ENCODE peak calls at places on chromosomes 4 and X, in eight cellular contexts. P is astrocyte of the spinal cord, C is HL-60, E is A673, T is DND-41, H is IMR-90, F is hepatocyte, D is uterus. B is an unnamed sample.

GRCh38 chr4:113952452-113953029 is 26.9 kb downstream of the ARSJ start:
- DNase-seq in P (peak), E (peak), F (peak), T (peak), D (no peak), H (peak), C (no peak), B (peak)

GRCh38 chr4:79663865-79664264 is 255.8 kb upstream of the GK2 start:
- DNase-seq in T (no peak), F (no peak), H (no peak), E (no peak), D (no peak), P (no peak), C (no peak), B (no peak)

GRCh38 chr4:185540487-185541125 is 5.3 kb upstream of the PDLIM3 start:
- DNase-seq in T (no peak), H (no peak), C (no peak), E (no peak), F (no peak), D (no peak), P (no peak), B (no peak)

GRCh38 chrX:68832516-68833447 is 4.0 kb downstream of the EFNB1 start:
- DNase-seq in C (no peak), F (no peak), E (no peak), H (no peak), D (no peak), P (no peak), T (no peak), B (no peak)

GRCh38 chr4:88971536-88971935 is 85.4 kb downstream of the FAM13A start:
- DNase-seq in P (no peak), D (no peak), F (no peak), C (no peak), E (no peak), T (no peak), H (no peak), B (no peak)

GRCh38 chr4:123170843-123171242 is 225.8 kb upstream of the SPRY1 start:
- DNase-seq in P (no peak), E (no peak), D (no peak), T (no peak), C (no peak), H (peak), F (no peak), B (no peak)

GRCh38 chrX:143437439-143437838 is 79.8 kb downstream of the SPANXN3 start:
- DNase-seq in P (peak), D (no peak), E (peak), T (no peak), F (peak), C (no peak), H (no peak), B (peak)

GRCh38 chrX:44675364-44676024 is 132.8 kb upstream of the FUNDC1 start:
- DNase-seq in D (peak), H (peak), P (peak), E (peak), C (no peak), T (no peak), F (peak), B (no peak)

GRCh38 chr4:44623687-44624086 is 27.7 kb downstream of the YIPF7 start:
- DNase-seq in H (no peak), F (no peak), P (no peak), D (no peak), T (no peak), E (no peak), C (no peak), B (no peak)

GRCh38 chrX:134671207-134671750 is 13.0 kb upstream of the PLAC1 start:
- DNase-seq in P (no peak), C (peak), H (peak), D (no peak), E (no peak), F (no peak), T (no peak), B (no peak)

GRCh38 chrX:39619182-39620009 is 478.4 kb downstream of the BCOR start:
- DNase-seq in F (peak), H (no peak), T (no peak), D (peak), P (no peak), C (peak), E (no peak), B (no peak)

GRCh38 chrX:102155806-102156179 is at the start of gene BEX5:
- DNase-seq in D (peak), P (peak), T (no peak), C (no peak), F (peak), H (no peak), E (peak), B (peak)

GRCh38 chrX:19683817-19684216 is 168.5 kb upstream of the MAP3K15 start:
- DNase-seq in F (no peak), H (no peak), E (no peak), C (no peak), T (peak), P (no peak), D (no peak), B (no peak)

GRCh38 chrX:16643160-16643559 is 6.8 kb upstream of the S100G start:
- DNase-seq in T (no peak), E (no peak), C (no peak), P (no peak), D (no peak), H (peak), F (no peak), B (no peak)

GRCh38 chrX:13119386-13119785 is 75.0 kb upstream of the FAM9C start:
- DNase-seq in D (no peak), F (no peak), P (no peak), C (no peak), T (no peak), E (no peak), H (peak), B (no peak)

GRCh38 chr4:24533364-24533763 is 51.0 kb downstream of the DHX15 start:
- DNase-seq in P (no peak), T (no peak), D (no peak), E (no peak), F (no peak), H (peak), C (no peak), B (no peak)

GRCh38 chr4:141132689-141133145 is 552 bp downstream of the RNF150 start:
- DNase-seq in D (peak), C (no peak), E (peak), P (peak), T (no peak), F (peak), H (peak), B (no peak)

GRCh38 chr4:9898596-9899345 is 117.3 kb downstream of the DRD5 start:
- DNase-seq in E (peak), D (no peak), F (peak), T (peak), P (no peak), H (peak), C (no peak), B (peak)

GRCh38 chrX:120769576-120770341 is 105.9 kb downstream of the CT47B1 start:
- DNase-seq in E (peak), P (peak), D (no peak), F (peak), H (peak), T (peak), C (peak), B (peak)

GRCh38 chr4:86451560-86452322 is 91.9 kb upstream of the MAPK10 start:
- DNase-seq in F (no peak), C (no peak), D (peak), T (no peak), E (no peak), H (peak), P (no peak), B (no peak)

GRCh38 chr4:68904786-68905185 is 46.8 kb downstream of the UGT2A3 start:
- DNase-seq in C (no peak), P (no peak), T (no peak), F (peak), D (no peak), H (no peak), E (no peak), B (peak)

GRCh38 chr4:74501579-74501978 is 56.6 kb downstream of the AREG start:
- DNase-seq in H (peak), F (no peak), C (no peak), D (no peak), P (peak), T (no peak), E (no peak), B (no peak)

GRCh38 chr4:78299565-78299972 is 242.4 kb downstream of the FRAS1 start:
- DNase-seq in C (no peak), E (no peak), H (peak), T (no peak), D (no peak), P (no peak), F (peak), B (peak)

GRCh38 chr4:122331195-122331594 is 47.6 kb upstream of the ADAD1 start:
- DNase-seq in D (no peak), E (no peak), T (no peak), C (no peak), P (no peak), H (no peak), F (no peak), B (no peak)

GRCh38 chr4:53763813-53764597 is 172.7 kb upstream of the LNX1 start:
- DNase-seq in T (no peak), P (peak), E (no peak), D (no peak), H (peak), C (no peak), F (no peak), B (no peak)

GRCh38 chr4:145069361-145069760 is 28.6 kb downstream of the ANAPC10 start:
- DNase-seq in H (peak), T (no peak), D (no peak), C (no peak), P (peak), E (no peak), F (no peak), B (no peak)

GRCh38 chrX:55710701-55711100 is 6.8 kb upstream of the RRAGB start:
- DNase-seq in T (no peak), H (no peak), D (peak), P (peak), C (no peak), E (peak), F (no peak), B (no peak)

GRCh38 chrX:31266172-31267076 is 194.6 kb upstream of the FTHL17 start:
- DNase-seq in H (no peak), C (no peak), E (peak), F (peak), P (peak), T (no peak), D (peak), B (peak)

GRCh38 chrX:39688576-39689373 is 409.0 kb downstream of the BCOR start:
- DNase-seq in H (peak), P (peak), E (peak), C (peak), F (peak), T (peak), D (peak), B (no peak)

GRCh38 chrX:2897311-2897689 is 31.8 kb downstream of the ARSD start:
- DNase-seq in H (no peak), D (no peak), C (no peak), E (no peak), F (no peak), P (no peak), T (no peak), B (no peak)

GRCh38 chr4:4386296-4386735 is 586 bp upstream of the NSG1 start:
- DNase-seq in E (peak), C (no peak), H (no peak), P (no peak), D (no peak), F (peak), T (peak), B (no peak)

GRCh38 chrX:16601885-16602284 is 48.1 kb upstream of the S100G start:
- DNase-seq in D (no peak), F (no peak), H (no peak), P (no peak), E (no peak), T (no peak), C (no peak), B (no peak)

GRCh38 chr4:31362756-31363155 is 642.6 kb downstream of the PCDH7 start:
- DNase-seq in D (no peak), P (no peak), E (no peak), C (no peak), T (no peak), H (no peak), F (no peak), B (no peak)

GRCh38 chr4:105436414-105436813 is 37.4 kb downstream of the PPA2 start:
- DNase-seq in H (no peak), E (no peak), F (no peak), D (no peak), C (no peak), P (no peak), T (no peak), B (no peak)

GRCh38 chr4:80308466-80308822 is 27.1 kb upstream of the CFAP299 start:
- DNase-seq in H (no peak), T (no peak), P (no peak), E (no peak), C (no peak), F (no peak), D (no peak), B (no peak)

GRCh38 chr4:83454626-83455025 is 997 bp downstream of the HELQ start:
- DNase-seq in C (peak), T (no peak), D (no peak), P (peak), F (peak), H (peak), E (peak), B (no peak)

GRCh38 chr4:83456184-83456501 is 285 bp downstream of the MRPS18C start:
- DNase-seq in F (no peak), T (no peak), H (no peak), E (no peak), D (no peak), P (no peak), C (peak), B (no peak)

GRCh38 chr4:83455300-83456183 is at the start of the genes HELQ and MRPS18C:
- DNase-seq in F (peak), P (peak), E (peak), H (peak), D (peak), T (peak), C (peak), B (peak)
- TF ChIP-seq CTCF in F (peak), P (peak), E (peak), H (peak), D (peak), T (peak), C (no peak), B (peak)

GRCh38 chr4:48781968-48782367 is 1.9 kb upstream of the FRYL start:
- DNase-seq in D (no peak), H (no peak), P (no peak), T (no peak), F (no peak), E (no peak), C (no peak), B (no peak)
- H3K4me3 ChIP-seq in D (no peak), H (no peak), P (no peak), T (no peak), F (no peak), E (no peak), C (no peak), B (no peak)

GRCh38 chr4:42377497-42377896 is 19.8 kb upstream of the SHISA3 start:
- DNase-seq in P (no peak), F (no peak), E (no peak), D (no peak), C (no peak), H (no peak), T (no peak), B (no peak)
- TF ChIP-seq CTCF in P (no peak), F (no peak), E (no peak), D (no peak), C (no peak), H (no peak), T (no peak), B (no peak)

GRCh38 chr4:134934036-134934806 is 732.6 kb upstream of the PABPC4L start:
- DNase-seq in T (peak), E (no peak), H (no peak), C (no peak), D (no peak), F (no peak), P (no peak), B (no peak)
- H3K4me3 ChIP-seq in T (no peak), E (no peak), H (no peak), C (no peak), D (no peak), F (no peak), P (no peak), B (no peak)

GRCh38 chr4:5661237-5661636 is 47.1 kb downstream of the EVC2 start:
- DNase-seq in C (no peak), P (no peak), F (no peak), T (no peak), E (no peak), H (no peak), D (no peak), B (no peak)
- TF ChIP-seq CTCF in C (no peak), P (no peak), F (no peak), T (no peak), E (no peak), H (no peak), D (no peak), B (no peak)

DNA sequence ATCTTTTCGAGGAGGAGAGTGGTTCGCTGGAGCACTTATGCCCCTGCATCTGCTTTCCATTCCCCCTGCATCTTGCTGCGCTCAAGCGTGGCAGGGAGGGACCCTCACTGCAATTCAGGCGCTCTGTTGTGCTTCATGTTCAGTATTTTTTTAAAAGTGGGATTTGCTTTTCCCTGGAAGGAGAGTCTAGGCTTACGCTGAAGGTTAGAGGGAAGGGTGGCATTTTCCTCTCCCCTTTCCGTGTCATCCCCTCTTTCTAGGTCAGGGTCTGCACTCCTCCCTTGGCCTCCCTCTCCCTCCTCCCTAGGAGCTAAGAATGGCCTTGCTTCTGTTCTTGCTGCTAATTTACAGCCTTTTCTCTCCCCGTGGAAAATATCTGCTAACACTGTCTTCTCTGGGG is 202.1 kb upstream of the LEF1 start:
- DNase-seq in D (no peak), T (no peak), H (no peak), C (no peak), E (no peak), P (no peak), F (no peak), B (no peak)
- H3K4me3 ChIP-seq in D (no peak), T (no peak), H (no peak), C (no peak), E (no peak), P (no peak), F (no peak), B (no peak)

DNA sequence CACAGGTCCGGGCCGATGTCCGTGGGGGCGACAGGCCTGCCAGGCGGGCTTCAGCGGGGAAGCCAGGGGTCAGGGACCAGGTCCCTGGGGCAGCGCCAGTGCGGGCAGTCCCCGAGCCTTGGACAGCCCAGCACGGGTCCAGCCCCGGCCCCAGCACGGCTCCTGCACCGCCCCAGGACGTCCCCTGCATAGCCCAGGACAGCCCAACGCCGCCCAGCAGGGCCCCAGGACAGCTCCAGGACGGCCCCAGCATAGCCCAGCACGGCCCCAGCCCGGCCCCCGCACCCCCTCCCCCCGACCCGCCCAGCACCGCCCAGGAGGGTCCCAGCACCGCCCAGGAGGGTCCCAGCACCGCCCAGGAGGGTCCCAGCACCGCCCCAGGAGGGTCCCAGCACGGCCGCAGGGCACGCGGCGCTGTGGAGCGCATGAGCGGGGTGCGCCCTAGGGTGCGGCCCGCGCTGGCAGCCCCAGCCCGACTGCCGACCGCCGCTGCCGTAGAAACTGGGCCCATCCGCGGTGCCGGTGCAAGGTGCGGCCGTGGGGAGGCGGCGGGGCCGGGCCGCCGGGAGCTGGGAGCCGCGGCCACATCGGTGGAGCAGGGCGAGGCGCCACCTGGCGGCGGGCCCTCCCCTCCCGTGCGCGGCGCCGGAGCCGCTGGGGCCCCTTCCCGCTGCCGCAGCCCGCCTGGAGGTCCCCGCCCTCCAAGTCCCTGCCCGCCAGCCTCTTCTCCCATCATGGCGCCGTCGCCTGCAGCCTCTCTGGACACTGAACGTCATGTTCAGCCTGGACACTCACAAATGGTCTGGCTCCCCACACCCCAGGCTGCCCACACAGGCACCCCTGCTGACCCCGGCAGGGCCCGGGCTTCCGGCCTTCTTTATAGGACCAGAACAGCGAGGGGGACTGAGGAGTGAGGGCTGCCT is 106.8 kb upstream of the NKX1-1 start:
- DNase-seq in C (no peak), F (peak), P (no peak), E (peak), T (no peak), D (no peak), H (no peak), B (no peak)
- TF ChIP-seq CTCF in C (peak), F (peak), P (peak), E (peak), T (no peak), D (peak), H (peak), B (no peak)

DNA sequence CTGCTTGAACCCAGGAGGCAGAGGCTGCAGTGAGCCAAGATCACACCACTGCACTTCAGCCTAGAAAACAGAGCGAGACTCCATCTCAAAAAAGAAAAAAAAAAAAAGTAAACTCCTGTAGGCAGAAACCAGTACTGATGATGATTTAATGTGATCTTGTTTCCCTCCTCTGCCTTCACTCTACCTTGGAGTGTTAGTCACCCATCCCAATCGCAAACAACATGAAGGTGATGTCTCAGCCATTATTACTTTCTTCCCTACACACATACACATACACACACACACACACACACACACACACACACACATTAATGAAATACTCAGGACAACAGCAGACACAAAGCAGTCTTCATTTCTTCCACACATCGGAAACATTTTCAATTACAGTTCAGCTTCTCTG is 15.6 kb downstream of the XKRX start:
- DNase-seq in C (no peak), E (no peak), T (no peak), F (no peak), P (no peak), D (no peak), H (no peak), B (no peak)
- H3K4me3 ChIP-seq in C (no peak), E (no peak), T (no peak), F (no peak), P (no peak), D (no peak), H (no peak), B (no peak)

GRCh38 chrX:1600406-1601050 is 9.1 kb downstream of the AKAP17A start:
- DNase-seq in P (no peak), C (no peak), F (no peak), T (no peak), H (no peak), D (no peak), E (no peak), B (no peak)
- TF ChIP-seq CTCF in P (no peak), C (no peak), F (no peak), T (no peak), H (no peak), D (no peak), E (no peak), B (no peak)